ENCODE peak calls at places on chromosomes 11 and 22, in eight cellular contexts. T is substantia nigra; U is body of pancreas; L is fibroblast of villous mesenchyme; V is activated CD4-positive, alpha-beta T cell treated with anti-CD3 and anti-CD28 coated beads, Interleukin-2, amount 50 U/mL, for 24 hours; H is activated CD8-positive, alpha-beta memory T cell treated with anti-CD3 and anti-CD28 coated beads, Interleukin-2, amount 50 U/mL, for 48 hours; O is activated T-helper 1 cell treated with anti-CD3 and anti-CD28 coated beads, Interleukin-2, amount 50 U/mL, for 16 hours; W is NCI-H748 treated with DMSO at 0.1 percent for 48 hours. S is an unnamed sample.

GRCh38 chr11:112343368-112344039 is 82.8 kb upstream of the PLET1 start:
- DNase-seq in T (no peak), U (no peak), L (peak; percentile 91), V (no peak), H (no peak), O (no peak), W (peak; percentile 23), S (no peak)

GRCh38 chr22:27045103-27045940 is 387.9 kb downstream of the MIAT start:
- DNase-seq in T (no peak), U (peak; percentile 18), L (peak; percentile 46), V (no peak), H (no peak), O (no peak), W (peak; percentile 73), S (no peak)

GRCh38 chr22:35590634-35591295 is 26.4 kb downstream of the MB start:
- DNase-seq in T (no peak), U (no peak), L (no peak), V (no peak), H (no peak), O (no peak), W (no peak), S (no peak)

GRCh38 chr11:67732045-67732787 is 57.8 kb upstream of the ALDH3B2 start:
- DNase-seq in T (no peak), U (peak; percentile 26), L (no peak), V (peak; percentile 31), H (peak; percentile 73), O (peak; percentile 7), W (no peak), S (no peak)

GRCh38 chr11:120197254-120197891 is 13.5 kb upstream of the OAF start:
- DNase-seq in T (no peak), U (no peak), L (no peak), V (no peak), H (no peak), O (no peak), W (no peak), S (no peak)

GRCh38 chr22:30426395-30427353 is 1.1 kb downstream of the MTFP1 start:
- DNase-seq in T (no peak), U (peak; percentile 90), L (peak; percentile 69), V (peak; percentile 86), H (peak; percentile 90), O (peak; percentile 71), W (peak; percentile 59), S (peak; percentile 78)

GRCh38 chr22:19700790-19701419 is 13.4 kb upstream of the SEPTIN5 start:
- DNase-seq in T (no peak), U (no peak), L (no peak), V (no peak), H (no peak), O (no peak), W (no peak), S (no peak)

GRCh38 chr11:23577296-23577695 is 717.0 kb upstream of the CCDC179 start:
- DNase-seq in T (no peak), U (no peak), L (no peak), V (no peak), H (no peak), O (no peak), W (no peak), S (no peak)

GRCh38 chr11:90476442-90477007 is 253.7 kb upstream of the CHORDC1 start:
- DNase-seq in T (no peak), U (peak; percentile 51), L (peak; percentile 11), V (no peak), H (no peak), O (no peak), W (peak; percentile 25), S (no peak)

GRCh38 chr22:49297286-49297870 is 530.3 kb downstream of the BRD1 start:
- DNase-seq in T (no peak), U (no peak), L (no peak), V (no peak), H (peak; percentile 33), O (no peak), W (no peak), S (no peak)

GRCh38 chr22:19691007-19691720 is 23.1 kb upstream of the SEPTIN5 start:
- DNase-seq in T (no peak), U (no peak), L (no peak), V (no peak), H (no peak), O (no peak), W (no peak), S (no peak)

GRCh38 chr11:113828186-113828585 is 47.2 kb downstream of the USP28 start:
- DNase-seq in T (no peak), U (no peak), L (no peak), V (no peak), H (no peak), O (no peak), W (no peak), S (no peak)

GRCh38 chr11:19365743-19366410 is 125.1 kb upstream of the E2F8 start:
- DNase-seq in T (no peak), U (no peak), L (peak; percentile 39), V (no peak), H (no peak), O (no peak), W (peak; percentile 78), S (no peak)

GRCh38 chr11:5197538-5197937 is 2.9 kb downstream of the OR51V1 start:
- DNase-seq in T (no peak), U (no peak), L (peak; percentile 24), V (no peak), H (no peak), O (no peak), W (no peak), S (no peak)

GRCh38 chr11:65879622-65880021 is at the start of gene CTSW:
- DNase-seq in T (no peak), U (no peak), L (no peak), V (no peak), H (peak; percentile 72), O (no peak), W (no peak), S (peak; percentile 72)

GRCh38 chr11:100957499-100957898 is 172.1 kb downstream of the PGR start:
- DNase-seq in T (no peak), U (no peak), L (no peak), V (no peak), H (no peak), O (no peak), W (no peak), S (no peak)

GRCh38 chr22:46070215-46070721 is 80.1 kb upstream of the PPARA start:
- DNase-seq in T (no peak), U (peak; percentile 84), L (peak; percentile 63), V (no peak), H (peak; percentile 76), O (no peak), W (peak; percentile 42), S (no peak)

GRCh38 chr22:31350410-31350863 is 4.3 kb upstream of the PATZ1 start:
- DNase-seq in T (no peak), U (peak; percentile 82), L (peak; percentile 34), V (no peak), H (no peak), O (no peak), W (peak; percentile 43), S (no peak)

GRCh38 chr11:48037709-48038468 is 57.5 kb downstream of the PTPRJ start:
- DNase-seq in T (no peak), U (no peak), L (no peak), V (no peak), H (no peak), O (no peak), W (no peak), S (no peak)

GRCh38 chr11:17639781-17640180 is 79.6 kb upstream of the MYOD1 start:
- DNase-seq in T (no peak), U (no peak), L (no peak), V (no peak), H (no peak), O (no peak), W (no peak), S (no peak)

GRCh38 chr11:26655287-26655686 is 66.6 kb downstream of the SLC5A12 start:
- DNase-seq in T (no peak), U (no peak), L (no peak), V (no peak), H (no peak), O (no peak), W (no peak), S (no peak)

GRCh38 chr11:118198370-118198769 is 21.9 kb upstream of the SCN2B start:
- DNase-seq in T (no peak), U (peak; percentile 83), L (peak; percentile 51), V (peak; percentile 82), H (peak; percentile 93), O (peak; percentile 68), W (peak; percentile 19), S (peak; percentile 90)

GRCh38 chr11:106950067-106950491 is 68.2 kb downstream of the GUCY1A2 start:
- DNase-seq in T (no peak), U (no peak), L (no peak), V (no peak), H (no peak), O (no peak), W (peak; percentile 52), S (no peak)

GRCh38 chr11:64843971-64844329 is 503 bp downstream of the CDC42BPG start:
- DNase-seq in T (no peak), U (no peak), L (no peak), V (no peak), H (no peak), O (no peak), W (peak; percentile 19), S (no peak)

GRCh38 chr22:37275622-37276021 is 6.7 kb upstream of the CYTH4 start:
- DNase-seq in T (no peak), U (no peak), L (no peak), V (no peak), H (no peak), O (no peak), W (no peak), S (peak; percentile 75)

S was measured in stimulated activated effector memory CD8-positive, alpha-beta T cell treated with anti-CD3 and anti-CD28 coated beads, Interleukin-12 subunit alpha, Interleukin-12 subunit beta, amount 100 ng/mL, for 72 hours.